ENCODE peak calls at places on chromosomes 6 and 20, in six cellular contexts. J is neuronal stem cell, W is IMR-90, Q is mesenchymal stem cell, G is trophoblast cell, L is H1. A is an unnamed sample.

GRCh38 chr20:45012682-45013302 is 46.5 kb downstream of the STK4 start:
- DNase-seq in J (no peak), L (no peak), W (peak), Q (peak), G (peak), A (peak)

GRCh38 chr20:64119681-64120341 is 12.4 kb upstream of the NPBWR2 start:
- DNase-seq in Q (no peak), W (no peak), J (no peak), L (peak), G (no peak), A (no peak)

GRCh38 chr6:68634503-68635411 is at the start of gene ADGRB3:
- DNase-seq in L (peak), W (peak), Q (peak), G (peak), J (peak), A (peak)

GRCh38 chr20:51447097-51447764 is 95.3 kb downstream of the NFATC2 start:
- DNase-seq in J (peak), W (peak), G (peak), Q (peak), L (no peak), A (no peak)

GRCh38 chr6:29909995-29910394 is 32.3 kb upstream of the HLA-A start:
- DNase-seq in J (no peak), L (no peak), W (peak), G (peak), Q (no peak), A (no peak)

GRCh38 chr20:62066339-62066982 is 780 bp upstream of the TAF4 start:
- DNase-seq in L (peak), W (no peak), Q (peak), J (peak), G (peak), A (peak)

GRCh38 chr6:73854998-73855718 is 159.2 kb downstream of the CD109 start:
- DNase-seq in G (peak), L (no peak), Q (peak), W (peak), J (peak), A (no peak)

GRCh38 chr6:167118006-167118405 is 4.9 kb upstream of the CCR6 start:
- DNase-seq in J (no peak), G (no peak), W (no peak), L (no peak), Q (no peak), A (no peak)

GRCh38 chr6:84804720-84805119 is 40.3 kb upstream of the TBX18 start:
- DNase-seq in L (no peak), Q (no peak), J (no peak), W (no peak), G (no peak), A (no peak)

GRCh38 chr20:64105846-64106434 is 1.4 kb downstream of the NPBWR2 start:
- DNase-seq in G (no peak), Q (no peak), L (peak), J (no peak), W (no peak), A (no peak)

GRCh38 chr20:14355791-14356190 is 18.4 kb upstream of the FLRT3 start:
- DNase-seq in W (no peak), J (no peak), G (peak), Q (no peak), L (no peak), A (no peak)

GRCh38 chr6:118725944-118726343 is 74.6 kb upstream of the CEP85L start:
- DNase-seq in L (no peak), W (no peak), G (peak), Q (no peak), J (no peak), A (no peak)

GRCh38 chr20:41321003-41321402 is 3.5 kb upstream of the ZHX3 start:
- DNase-seq in G (no peak), Q (no peak), L (no peak), J (no peak), W (no peak), A (no peak)

GRCh38 chr6:43978473-43979360 is 148.5 kb downstream of the MRPL14 start:
- DNase-seq in Q (no peak), W (peak), L (peak), J (no peak), G (peak), A (peak)

GRCh38 chr20:20520776-20521175 is 152.9 kb downstream of the INSM1 start:
- DNase-seq in W (peak), Q (peak), G (peak), J (no peak), L (no peak), A (no peak)

GRCh38 chr6:155678361-155678760 is 222.7 kb upstream of the NOX3 start:
- DNase-seq in Q (no peak), W (peak), G (no peak), L (no peak), J (no peak), A (no peak)

GRCh38 chr6:85669735-85670194 is 27.1 kb upstream of the SYNCRIP start:
- DNase-seq in G (peak), L (peak), J (no peak), Q (peak), W (peak), A (peak)

GRCh38 chr20:6562111-6562510 is 205.4 kb upstream of the BMP2 start:
- DNase-seq in J (no peak), L (no peak), W (peak), Q (peak), G (peak), A (no peak)

GRCh38 chr6:82842721-82843120 is 222.9 kb downstream of the UBE3D start:
- DNase-seq in G (peak), L (no peak), Q (peak), J (no peak), W (peak), A (no peak)

GRCh38 chr20:13101701-13102100 is 92.9 kb downstream of the SPTLC3 start:
- DNase-seq in L (no peak), Q (peak), G (peak), J (no peak), W (peak), A (no peak)

GRCh38 chr20:38842558-38842981 is 37.1 kb downstream of the PPP1R16B start:
- DNase-seq in L (no peak), J (no peak), G (no peak), Q (no peak), W (no peak), A (no peak)

GRCh38 chr20:50095476-50096078 is 17.4 kb downstream of the UBE2V1 start:
- DNase-seq in J (no peak), Q (no peak), W (no peak), G (no peak), L (no peak), A (no peak)
- H3K27ac ChIP-seq in J (no peak), Q (no peak), W (no peak), G (peak), L (no peak), A (no peak)

GRCh38 chr20:46870041-46870440 is 24.6 kb upstream of the EYA2 start:
- DNase-seq in J (no peak), W (no peak), G (no peak), Q (no peak), L (no peak), A (no peak)
- H4K91ac ChIP-seq in J (no peak), W (no peak), G (no peak), Q (no peak), L (no peak), A (no peak)

DNA sequence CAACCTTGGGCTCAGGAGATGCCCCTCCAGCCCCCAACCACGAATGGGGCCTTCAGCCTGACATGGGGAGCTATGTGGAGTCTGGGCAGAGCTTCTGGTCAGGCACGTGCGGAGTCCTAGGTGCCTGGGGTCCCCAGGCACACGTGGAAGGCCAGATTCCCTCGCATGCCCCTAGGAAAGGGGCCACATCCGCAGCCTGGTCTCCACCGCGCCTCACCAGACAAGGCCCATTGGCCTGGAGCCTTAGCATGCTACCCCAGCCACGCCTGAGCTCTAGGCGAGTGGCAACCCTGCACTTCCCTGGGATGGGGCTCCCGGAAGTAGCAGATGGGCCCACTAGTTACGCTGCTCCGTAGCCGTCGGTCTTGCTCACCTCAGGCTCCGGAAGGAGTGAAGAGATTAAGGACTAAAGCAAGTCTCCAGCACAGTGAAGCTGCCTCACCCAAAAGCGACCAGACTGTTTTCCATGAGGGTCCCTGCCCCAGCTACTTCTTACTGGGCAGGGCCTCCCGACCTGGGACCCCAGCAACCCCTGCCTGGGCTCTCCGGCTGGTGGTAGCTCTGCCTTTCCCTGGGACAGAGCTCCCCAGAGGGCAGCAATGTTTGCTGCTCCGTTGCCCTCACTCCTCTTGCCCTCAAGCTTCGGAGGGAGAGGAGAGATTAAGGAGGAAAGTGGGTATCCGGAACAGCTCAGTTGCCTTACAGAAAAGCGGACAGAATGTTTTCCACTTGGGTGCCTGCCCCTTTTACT is 93.2 kb upstream of the IMPG1 start:
- DNase-seq in W (no peak), L (no peak), J (no peak), G (no peak), Q (no peak), A (no peak)
- H3K27ac ChIP-seq in W (no peak), L (no peak), J (no peak), G (no peak), Q (no peak), A (no peak)

GRCh38 chr6:50976907-50977306 is 158.2 kb downstream of the TFAP2B start:
- DNase-seq in J (no peak), W (no peak), Q (no peak), L (no peak), G (no peak), A (no peak)

GRCh38 chr6:50977796-50978195 is 159.1 kb downstream of the TFAP2B start:
- DNase-seq in L (no peak), Q (no peak), G (no peak), J (no peak), W (no peak), A (no peak)

GRCh38 chr6:50974319-50974718 is 155.6 kb downstream of the TFAP2B start:
- DNase-seq in W (no peak), Q (no peak), L (no peak), G (no peak), J (no peak), A (no peak)

GRCh38 chr6:50975216-50975615 is 156.5 kb downstream of the TFAP2B start:
- DNase-seq in J (no peak), L (no peak), Q (no peak), G (no peak), W (no peak), A (no peak)

DNA sequence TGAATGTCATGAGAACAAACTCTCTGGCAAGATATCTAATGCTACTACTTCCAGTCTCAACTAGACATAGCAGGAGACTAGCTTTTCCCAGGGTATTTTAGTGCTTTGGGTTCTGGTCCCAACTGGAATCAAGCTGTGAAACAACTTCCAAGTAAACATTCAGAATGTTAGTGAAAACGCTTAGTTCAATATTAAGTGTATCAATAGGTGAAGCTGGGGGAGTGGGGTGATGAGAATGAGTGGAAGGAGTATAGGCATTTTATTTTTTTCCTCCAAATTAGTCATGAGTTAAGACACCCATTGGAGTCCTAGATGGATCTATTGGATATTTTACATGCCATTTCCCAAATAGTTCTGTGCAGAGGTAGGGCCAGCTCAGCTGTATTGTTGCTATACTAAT is 160.0 kb downstream of the TFAP2B start:
- DNase-seq in Q (no peak), J (no peak), G (no peak), W (no peak), L (no peak), A (no peak)
- H4K91ac ChIP-seq in Q (no peak), J (no peak), G (no peak), W (no peak), L (no peak), A (no peak)

GRCh38 chr6:52543262-52543661 is 33.6 kb downstream of the TRAM2 start:
- DNase-seq in L (no peak), J (no peak), G (no peak), W (peak), Q (no peak), A (no peak)
- H3K27ac ChIP-seq in L (no peak), J (no peak), G (no peak), W (no peak), Q (peak), A (no peak)

DNA sequence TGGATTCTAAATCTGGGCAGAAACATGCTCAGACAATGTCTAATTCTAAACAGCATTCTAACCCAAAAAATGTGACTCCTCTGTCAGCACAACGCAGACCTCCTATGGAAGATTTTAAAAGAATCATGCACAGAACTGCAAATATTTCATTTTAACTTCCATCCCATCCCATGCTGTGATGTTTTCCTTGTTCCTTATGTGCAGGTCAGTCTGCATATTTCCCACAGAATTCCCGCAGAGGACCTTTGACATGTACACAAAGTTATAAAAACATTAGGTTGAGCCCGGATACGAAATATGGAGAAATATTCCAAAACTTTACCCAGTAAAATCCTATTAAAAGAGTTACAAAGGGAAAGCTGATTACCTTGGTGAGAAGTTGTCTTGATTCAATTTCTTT is 467.1 kb upstream of the EPHA7 start:
- DNase-seq in J (no peak), L (no peak), Q (no peak), W (no peak), G (no peak), A (no peak)
- H4K91ac ChIP-seq in J (no peak), L (no peak), Q (no peak), W (no peak), G (no peak), A (no peak)